ENCODE peak calls at places on chromosomes 16 and 17, in eight cellular contexts. R is HFFc6, Y is HCT116, O is A549, M is fibroblast of lung, N is T follicular helper cell, S is lower lobe of right lung, Z is HTR-8/SVneo. K is an unnamed sample.

GRCh38 chr17:43892672-43892975 is 14.7 kb downstream of the MPP2 start:
- DNase-seq in R (no peak), Y (no peak), O (no peak), M (no peak), N (no peak), S (no peak), Z (no peak), K (no peak)

GRCh38 chr17:76241205-76241539 is 879 bp upstream of the RNF157 start:
- DNase-seq in R (no peak), Y (no peak), O (no peak), M (peak), N (no peak), S (no peak), Z (no peak), K (no peak)

GRCh38 chr16:35258381-35258780 is 1799.0 kb downstream of the TP53TG3F start:
- DNase-seq in R (no peak), Y (no peak), O (no peak), M (no peak), N (no peak), S (no peak), Z (no peak), K (no peak)

GRCh38 chr17:79417589-79417988 is 193.3 kb downstream of the RBFOX3 start:
- DNase-seq in R (no peak), Y (no peak), O (no peak), M (no peak), N (no peak), S (no peak), Z (no peak), K (no peak)

GRCh38 chr17:48294989-48295892 is 134.8 kb downstream of the SKAP1 start:
- DNase-seq in R (no peak), Y (no peak), O (no peak), M (no peak), N (no peak), S (no peak), Z (peak), K (no peak)

GRCh38 chr17:40564883-40565744 is at the start of gene CCR7:
- DNase-seq in R (no peak), Y (no peak), O (no peak), M (no peak), N (peak), S (no peak), Z (no peak), K (no peak)

GRCh38 chr17:47624727-47625068 is 25.0 kb upstream of the KPNB1 start:
- DNase-seq in R (no peak), Y (no peak), O (no peak), M (no peak), N (no peak), S (no peak), Z (no peak), K (no peak)

GRCh38 chr17:82497483-82498405 is 21.8 kb upstream of the FOXK2 start:
- DNase-seq in R (peak), Y (no peak), O (no peak), M (peak), N (peak), S (peak), Z (no peak), K (no peak)

GRCh38 chr16:15043344-15043743 is 12.5 kb downstream of the NTAN1 start:
- DNase-seq in R (no peak), Y (no peak), O (no peak), M (no peak), N (no peak), S (no peak), Z (no peak), K (no peak)

GRCh38 chr16:45454-45853 is 8.0 kb downstream of the POLR3K start:
- DNase-seq in R (no peak), Y (no peak), O (no peak), M (no peak), N (no peak), S (no peak), Z (no peak), K (no peak)

GRCh38 chr16:10009691-10010090 is 172.5 kb downstream of the GRIN2A start:
- DNase-seq in R (no peak), Y (no peak), O (no peak), M (no peak), N (no peak), S (no peak), Z (no peak), K (no peak)

GRCh38 chr16:29312835-29313558 is 93.5 kb downstream of the NPIPB11 start:
- DNase-seq in R (no peak), Y (no peak), O (no peak), M (no peak), N (no peak), S (no peak), Z (no peak), K (no peak)

GRCh38 chr16:87165151-87165550 is 152.0 kb downstream of the C16orf95 start:
- DNase-seq in R (no peak), Y (no peak), O (no peak), M (no peak), N (no peak), S (no peak), Z (no peak), K (no peak)

GRCh38 chr17:80422981-80423380 is 8.0 kb downstream of the ENDOV start:
- DNase-seq in R (no peak), Y (no peak), O (no peak), M (no peak), N (no peak), S (no peak), Z (no peak), K (no peak)

GRCh38 chr17:8742828-8743227 is 1.8 kb downstream of the CCDC42 start:
- DNase-seq in R (no peak), Y (no peak), O (no peak), M (no peak), N (no peak), S (peak), Z (no peak), K (no peak)

GRCh38 chr16:72244853-72245252 is 72.9 kb upstream of the PMFBP1 start:
- DNase-seq in R (no peak), Y (no peak), O (no peak), M (no peak), N (no peak), S (no peak), Z (peak), K (peak)

GRCh38 chr17:28388106-28388505 is 16.6 kb downstream of the SARM1 start:
- DNase-seq in R (no peak), Y (no peak), O (no peak), M (no peak), N (no peak), S (no peak), Z (no peak), K (no peak)

GRCh38 chr16:21116148-21116693 is 34.4 kb downstream of the DNAH3 start:
- DNase-seq in R (no peak), Y (no peak), O (no peak), M (peak), N (no peak), S (no peak), Z (no peak), K (no peak)

GRCh38 chr17:80942360-80943345 is 49.0 kb upstream of the CHMP6 start:
- DNase-seq in R (peak), Y (no peak), O (no peak), M (peak), N (no peak), S (peak), Z (no peak), K (no peak)

GRCh38 chr16:48829911-48830310 is 219.9 kb upstream of the N4BP1 start:
- DNase-seq in R (no peak), Y (no peak), O (no peak), M (no peak), N (no peak), S (no peak), Z (no peak), K (no peak)

GRCh38 chr17:2853722-2854580 is 57.7 kb downstream of the RAP1GAP2 start:
- DNase-seq in R (no peak), Y (no peak), O (peak), M (peak), N (no peak), S (peak), Z (no peak), K (no peak)

GRCh38 chr16:13833510-13833909 is 86.4 kb upstream of the ERCC4 start:
- DNase-seq in R (no peak), Y (no peak), O (no peak), M (no peak), N (no peak), S (no peak), Z (no peak), K (no peak)

GRCh38 chr16:87694441-87695125 is 71.2 kb downstream of the KLHDC4 start:
- DNase-seq in R (no peak), Y (no peak), O (no peak), M (no peak), N (no peak), S (no peak), Z (no peak), K (no peak)

GRCh38 chr17:36463916-36464764 is 22.3 kb upstream of the ZNHIT3 start:
- DNase-seq in R (peak), Y (peak), O (peak), M (peak), N (no peak), S (no peak), Z (peak), K (no peak)

GRCh38 chr16:55155815-55156214 is 168.2 kb upstream of the IRX6 start:
- DNase-seq in R (no peak), Y (no peak), O (no peak), M (no peak), N (no peak), S (no peak), Z (no peak), K (no peak)